ENCODE peak calls at places on chromosomes 12 and 14, in five cellular contexts. A, F, U, T and J are unnamed samples.
A peak's percentile ranks its signal among the peaks of the same experiment; 100 is the strongest.

GRCh38 chr12:104586325-104587048 is 129.7 kb downstream of the CHST11 start:
- DNase-seq in A (no peak), F (no peak), U (no peak), T (no peak), J (no peak)

GRCh38 chr12:66902020-66902419 is 223.1 kb upstream of the GRIP1 start:
- DNase-seq in A (no peak), F (no peak), U (no peak), T (no peak), J (no peak)

GRCh38 chr14:69522026-69522425 is 37.5 kb downstream of the PLEKHD1 start:
- DNase-seq in A (no peak), F (no peak), U (no peak), T (no peak), J (no peak)

GRCh38 chr12:114938487-114939210 is 254.7 kb upstream of the TBX3 start:
- DNase-seq in A (no peak), F (no peak), U (no peak), T (no peak), J (no peak)

GRCh38 chr12:5806376-5807089 is 138.5 kb downstream of the ANO2 start:
- DNase-seq in A (no peak), F (no peak), U (no peak), T (no peak), J (peak; percentile 15)

GRCh38 chr12:28191690-28192089 is 1.4 kb downstream of the CCDC91 start:
- DNase-seq in A (no peak), F (peak; percentile 13), U (no peak), T (no peak), J (peak; percentile 2)

GRCh38 chr12:81692008-81692407 is 67.1 kb downstream of the PPFIA2 start:
- DNase-seq in A (no peak), F (no peak), U (no peak), T (no peak), J (no peak)

GRCh38 chr12:33649992-33650391 is 210.4 kb upstream of the SYT10 start:
- DNase-seq in A (no peak), F (no peak), U (no peak), T (no peak), J (no peak)

GRCh38 chr12:102474438-102475064 is 5.8 kb downstream of the IGF1 start:
- DNase-seq in A (no peak), F (no peak), U (no peak), T (no peak), J (peak; percentile 62)

GRCh38 chr12:131672311-131672940 is 38.5 kb upstream of the SFSWAP start:
- DNase-seq in A (no peak), F (no peak), U (no peak), T (no peak), J (no peak)

GRCh38 chr12:31005944-31006361 is 67.7 kb upstream of the DDX11 start:
- DNase-seq in A (no peak), F (peak; percentile 48), U (no peak), T (no peak), J (peak; percentile 20)

GRCh38 chr14:69153848-69154208 is 909 bp upstream of the DCAF5 start:
- DNase-seq in A (no peak), F (no peak), U (peak; percentile 9), T (no peak), J (no peak)

GRCh38 chr12:42886160-42886559 is 296.6 kb upstream of the PRICKLE1 start:
- DNase-seq in A (no peak), F (no peak), U (no peak), T (no peak), J (no peak)

GRCh38 chr12:79737875-79738718 is 47.3 kb upstream of the PAWR start:
- DNase-seq in A (no peak), F (peak; percentile 52), U (peak; percentile 68), T (peak; percentile 16), J (peak; percentile 70)

GRCh38 chr12:53533476-53533875 is 26.2 kb upstream of the NPFF start:
- DNase-seq in A (no peak), F (no peak), U (no peak), T (no peak), J (no peak)

GRCh38 chr12:120102189-120103043 is 14.1 kb downstream of the RAB35 start:
- DNase-seq in A (peak; percentile 58), F (no peak), U (no peak), T (no peak), J (no peak)

GRCh38 chr14:71606064-71606463 is 326.2 kb upstream of the RGS6 start:
- DNase-seq in A (no peak), F (no peak), U (no peak), T (no peak), J (no peak)

GRCh38 chr12:54926246-54926645 is 58.3 kb downstream of the TESPA1 start:
- DNase-seq in A (no peak), F (no peak), U (no peak), T (no peak), J (no peak)

GRCh38 chr12:130668286-130669204 is 47.6 kb downstream of the RIMBP2 start:
- DNase-seq in A (no peak), F (no peak), U (no peak), T (no peak), J (no peak)

GRCh38 chr12:127189992-127190391 is 1077.0 kb upstream of the TMEM132C start:
- DNase-seq in A (no peak), F (no peak), U (no peak), T (no peak), J (no peak)

GRCh38 chr14:76576047-76576741 is 185.1 kb upstream of the VASH1 start:
- DNase-seq in A (no peak), F (no peak), U (no peak), T (no peak), J (peak; percentile 1)

GRCh38 chr12:9872743-9873142 is 3.6 kb upstream of the CLEC2B start:
- DNase-seq in A (no peak), F (no peak), U (no peak), T (no peak), J (no peak)

GRCh38 chr12:4763549-4763948 is 43.3 kb downstream of the GALNT8 start:
- DNase-seq in A (peak; percentile 88), F (peak; percentile 31), U (peak; percentile 32), T (no peak), J (peak; percentile 2)

GRCh38 chr14:57486767-57487379 is 6.8 kb downstream of the CCDC198 start:
- DNase-seq in A (no peak), F (no peak), U (peak; percentile 41), T (no peak), J (peak; percentile 41)

GRCh38 chr12:85283560-85283959 is 3.5 kb downstream of the ALX1 start:
- DNase-seq in A (peak; percentile 43), F (no peak), U (no peak), T (no peak), J (no peak)
- TF ChIP-seq CEBPB in A (no peak), F (no peak), U (no peak), T (no peak), J (no peak)

GRCh38 chr12:118328486-118329340 is 44.0 kb downstream of the TAOK3 start:
- DNase-seq in A (no peak), F (no peak), U (no peak), T (no peak), J (no peak)
- H3K4me2 ChIP-seq in A (no peak overlapping the region), F (no peak overlapping the region), U (no peak overlapping the region), T (peak overlapping the region; percentile 13), J (peak overlapping the region; percentile 70)

GRCh38 chr14:55754471-55754870 is 174.5 kb downstream of the KTN1 start:
- DNase-seq in A (no peak), F (no peak), U (no peak), T (no peak), J (no peak)

GRCh38 chr14:55756563-55756962 is 176.6 kb downstream of the KTN1 start:
- DNase-seq in A (no peak), F (no peak), U (no peak), T (no peak), J (no peak)

GRCh38 chr14:55752580-55753365 is 172.8 kb downstream of the KTN1 start:
- DNase-seq in A (no peak), F (peak; percentile 19), U (no peak), T (no peak), J (peak; percentile 65)

GRCh38 chr14:55754871-55755270 is 174.9 kb downstream of the KTN1 start:
- DNase-seq in A (no peak), F (no peak), U (no peak), T (no peak), J (no peak)

DNA sequence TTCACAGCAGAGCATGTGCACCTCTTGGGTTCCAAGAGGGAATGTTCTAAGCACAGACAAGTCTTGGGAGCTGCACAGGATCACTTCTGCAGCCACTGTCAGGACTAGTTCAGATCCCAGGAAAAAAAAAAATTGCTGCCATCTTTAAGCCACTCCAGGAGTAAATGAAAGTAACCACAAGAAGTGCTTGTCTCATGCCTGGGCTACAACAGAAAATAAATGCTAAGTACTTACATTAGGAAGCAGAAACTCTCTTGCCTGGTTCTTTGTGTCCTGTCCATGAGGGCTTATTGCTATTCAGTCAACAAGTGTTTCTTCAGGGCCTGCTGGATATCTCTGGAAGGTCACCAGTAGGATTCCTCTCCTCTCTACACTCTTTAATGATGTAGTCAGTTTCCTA is 176.1 kb downstream of the KTN1 start:
- DNase-seq in A (no peak), F (no peak), U (no peak), T (no peak), J (no peak)
- TF ChIP-seq CEBPB in A (no peak), F (no peak), U (no peak), T (no peak), J (no peak)

GRCh38 chr14:103541494-103541943 is 12.5 kb downstream of the TRMT61A start:
- DNase-seq in A (no peak), F (no peak), U (no peak), T (no peak), J (no peak)
- H3K4me2 ChIP-seq in A (peak overlapping the region; percentile 86), F (peak overlapping the region; percentile 71), U (no peak overlapping the region), T (no peak overlapping the region), J (no peak overlapping the region)

DNA sequence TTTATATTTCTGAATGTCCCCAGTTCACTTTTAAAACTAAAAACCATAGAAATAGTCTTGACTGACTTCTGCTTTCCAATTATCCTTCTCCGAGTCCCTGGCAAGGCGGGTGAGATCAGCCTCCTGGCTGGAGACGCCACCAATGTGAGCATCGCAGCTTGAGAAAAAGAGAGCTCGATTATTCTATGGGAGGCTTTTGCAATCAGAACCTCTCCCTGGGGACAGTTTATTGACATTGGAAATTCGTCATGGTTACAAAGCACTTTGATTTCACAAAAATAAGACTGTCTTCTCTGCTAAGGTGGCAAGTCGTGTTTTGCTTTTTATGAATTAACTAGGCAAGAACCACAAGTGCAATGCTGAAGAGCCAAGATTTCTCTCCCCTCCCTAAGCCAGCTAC is 23.6 kb upstream of the GPHB5 start:
- DNase-seq in A (no peak), F (no peak), U (no peak), T (no peak), J (peak; percentile 2)
- TF ChIP-seq CEBPB in A (no peak), F (no peak), U (no peak), T (no peak), J (no peak)

DNA sequence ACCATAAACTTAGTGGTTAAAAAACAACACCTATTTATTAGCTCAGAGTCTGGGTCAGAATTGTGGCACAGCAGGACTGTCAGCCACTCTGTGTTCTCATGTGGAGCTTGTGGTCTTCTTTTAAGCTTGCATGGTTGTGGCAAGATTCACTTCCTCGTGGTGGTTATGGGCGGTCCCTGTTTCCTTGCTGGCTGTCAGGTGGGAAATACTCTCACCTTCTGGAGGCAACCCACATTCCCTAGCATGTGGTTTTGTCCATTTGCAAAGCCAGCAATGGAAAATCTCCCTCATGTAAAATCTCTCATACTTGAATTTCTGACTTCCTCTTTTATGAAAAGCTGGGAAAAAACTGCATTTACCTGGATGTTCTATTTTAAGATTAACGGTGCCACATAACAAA is 229.8 kb downstream of the ALX1 start:
- DNase-seq in A (no peak), F (no peak), U (no peak), T (peak; percentile 30), J (no peak)
- H3K4me2 ChIP-seq in A (no peak overlapping the region), F (no peak overlapping the region), U (no peak overlapping the region), T (peak overlapping the region; percentile 17), J (no peak overlapping the region)